ENCODE peak calls at places on chromosomes 3 and 15, in six cellular contexts. W, O, L, K, E and V are unnamed samples.

GRCh38 chr3:4698125-4698821 is 205.1 kb downstream of the ITPR1 start:
- DNase-seq in O (no peak), W (no peak), K (no peak), L (no peak), E (no peak), V (no peak)

GRCh38 chr3:184368804-184369183 is 7.3 kb downstream of the POLR2H start:
- DNase-seq in K (no peak), E (peak), O (no peak), W (no peak), L (no peak), V (no peak)

GRCh38 chr3:129503387-129504010 is 24.9 kb upstream of the RHO start:
- DNase-seq in K (no peak), L (no peak), E (peak), W (no peak), O (no peak), V (no peak)

GRCh38 chr3:83622526-83622925 is 1336.3 kb upstream of the CADM2 start:
- DNase-seq in L (no peak), O (no peak), K (no peak), E (no peak), W (no peak), V (no peak)

GRCh38 chr15:90716976-90717821 is at the start of gene BLM:
- DNase-seq in W (peak), L (peak), O (peak), E (peak), K (peak), V (peak)

GRCh38 chr3:141243295-141243707 is 11.7 kb downstream of the PXYLP1 start:
- DNase-seq in O (peak), L (no peak), K (peak), W (no peak), E (peak), V (no peak)

GRCh38 chr3:72821170-72821781 is 27.0 kb downstream of the SHQ1 start:
- DNase-seq in O (peak), L (peak), E (peak), K (no peak), W (no peak), V (no peak)

GRCh38 chr3:177358968-177359600 is 161.8 kb upstream of the TBL1XR1 start:
- DNase-seq in E (peak), W (no peak), L (peak), O (peak), K (peak), V (no peak)

GRCh38 chr3:47634996-47635395 is 56.3 kb upstream of the CSPG5 start:
- DNase-seq in W (no peak), O (no peak), L (peak), K (no peak), E (no peak), V (no peak)

GRCh38 chr3:74661672-74662071 is 47.2 kb upstream of the CNTN3 start:
- DNase-seq in E (no peak), O (no peak), L (no peak), W (no peak), K (no peak), V (no peak)

GRCh38 chr3:110504401-110504800 is 567.2 kb upstream of the NECTIN3 start:
- DNase-seq in L (no peak), K (no peak), W (no peak), O (no peak), E (no peak), V (peak)

GRCh38 chr3:3817870-3818269 is 18.6 kb downstream of the LRRN1 start:
- DNase-seq in E (no peak), L (no peak), K (no peak), W (no peak), O (no peak), V (no peak)

GRCh38 chr15:41494922-41495735 is 1.5 kb downstream of the ITPKA start:
- DNase-seq in K (no peak), W (no peak), L (no peak), O (peak), E (no peak), V (no peak)